ENCODE peak calls at places on chromosomes 3 and 15, in five cellular contexts. X is MM.1S, B is fibroblast of lung, A is astrocyte, U is mammary epithelial cell. V is an unnamed sample.

GRCh38 chr3:157499342-157499963 is 3.8 kb downstream of the VEPH1 start:
- DNase-seq in X (peak; percentile 85), B (no peak), A (peak; percentile 26), U (peak; percentile 62), V (peak; percentile 96)

GRCh38 chr3:188683032-188683491 is 488.7 kb upstream of the TPRG1 start:
- DNase-seq in X (no peak), B (peak; percentile 96), A (peak; percentile 100), U (peak; percentile 43), V (peak; percentile 39)

GRCh38 chr3:172387728-172388127 is 60.5 kb downstream of the GHSR start:
- DNase-seq in X (no peak), B (no peak), A (no peak), U (no peak), V (no peak)

GRCh38 chr3:4835616-4836043 is 143.6 kb upstream of the BHLHE40 start:
- DNase-seq in X (no peak), B (no peak), A (peak; percentile 42), U (peak; percentile 45), V (no peak)

GRCh38 chr3:158785972-158786371 is 15.9 kb upstream of the MFSD1 start:
- DNase-seq in X (no peak), B (peak; percentile 44), A (no peak), U (no peak), V (no peak)

GRCh38 chr15:76401285-76401684 is 64.7 kb downstream of the ISL2 start:
- DNase-seq in X (no peak), B (peak; percentile 34), A (no peak), U (peak; percentile 11), V (no peak)

GRCh38 chr15:89116404-89116803 is 28.1 kb downstream of the ABHD2 start:
- DNase-seq in X (peak; percentile 84), B (no peak), A (peak; percentile 58), U (no peak), V (no peak)

GRCh38 chr3:12501360-12502020 is 17.2 kb downstream of the TSEN2 start:
- DNase-seq in X (no peak), B (peak; percentile 94), A (peak; percentile 10), U (no peak), V (no peak)

GRCh38 chr3:42717311-42717710 is 14.7 kb upstream of the HHATL start:
- DNase-seq in X (no peak), B (peak; percentile 54), A (no peak), U (no peak), V (no peak)

GRCh38 chr3:18076301-18076700 is 333.9 kb upstream of the TBC1D5 start:
- DNase-seq in X (no peak), B (no peak), A (no peak), U (no peak), V (no peak)

GRCh38 chr15:85750807-85751730 is 43.7 kb downstream of the KLHL25 start:
- DNase-seq in X (no peak), B (peak; percentile 14), A (no peak), U (no peak), V (no peak)

GRCh38 chr3:181712190-181712504 is 422 bp downstream of the SOX2 start:
- DNase-seq in X (no peak), B (no peak), A (no peak), U (no peak), V (no peak)

GRCh38 chr3:181709537-181710279 is 2.0 kb upstream of the SOX2 start:
- DNase-seq in X (peak; percentile 84), B (peak; percentile 62), A (peak; percentile 46), U (peak; percentile 40), V (peak; percentile 86)

GRCh38 chr3:181711325-181712135 is at the start of gene SOX2:
- DNase-seq in X (peak; percentile 98), B (no peak), A (peak; percentile 84), U (peak; percentile 53), V (peak; percentile 71)

GRCh38 chr3:181712505-181713299 is 977 bp downstream of the SOX2 start:
- DNase-seq in X (peak; percentile 81), B (no peak), A (peak; percentile 64), U (peak; percentile 17), V (no peak)

DNA sequence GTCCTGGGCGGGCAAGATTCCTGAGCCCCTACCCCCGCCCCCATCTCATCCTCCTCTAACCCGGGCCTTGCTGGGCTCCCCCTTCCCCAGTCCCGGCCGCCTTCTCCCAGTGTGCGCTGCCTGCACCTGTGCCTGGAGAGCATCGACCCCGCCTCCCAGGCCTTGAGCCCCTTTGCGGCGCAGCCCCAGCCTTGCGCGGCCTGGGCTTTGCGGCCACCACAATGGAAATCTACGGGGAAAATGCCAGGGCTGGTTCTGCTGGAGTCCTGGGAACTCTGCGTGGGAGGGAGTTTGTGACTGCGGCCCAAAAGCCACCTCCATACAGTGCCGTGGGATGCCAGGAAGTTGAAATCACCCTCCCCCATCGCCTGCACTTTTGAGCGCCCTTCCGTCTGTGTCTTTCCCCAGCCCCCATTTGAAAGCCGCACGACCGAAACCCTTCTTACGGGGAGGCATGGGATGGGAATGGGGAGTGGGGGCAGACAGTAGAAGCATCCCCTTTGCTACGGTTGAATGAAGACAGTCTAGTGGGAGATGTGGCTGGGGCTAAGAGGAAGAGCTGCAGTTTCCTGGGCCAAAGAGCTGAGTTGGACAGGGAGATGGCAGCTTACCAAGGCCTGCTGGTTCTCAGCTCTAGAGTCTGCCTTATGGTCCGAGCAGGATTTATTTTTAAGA is 1.0 kb upstream of the SOX2 start:
- DNase-seq in X (peak; percentile 39), B (no peak), A (peak; percentile 52), U (no peak), V (no peak)
- TF ChIP-seq EZH2 in X (no peak), B (peak; percentile 71), A (peak; percentile 15), U (peak; percentile 74), V (no peak)

DNA sequence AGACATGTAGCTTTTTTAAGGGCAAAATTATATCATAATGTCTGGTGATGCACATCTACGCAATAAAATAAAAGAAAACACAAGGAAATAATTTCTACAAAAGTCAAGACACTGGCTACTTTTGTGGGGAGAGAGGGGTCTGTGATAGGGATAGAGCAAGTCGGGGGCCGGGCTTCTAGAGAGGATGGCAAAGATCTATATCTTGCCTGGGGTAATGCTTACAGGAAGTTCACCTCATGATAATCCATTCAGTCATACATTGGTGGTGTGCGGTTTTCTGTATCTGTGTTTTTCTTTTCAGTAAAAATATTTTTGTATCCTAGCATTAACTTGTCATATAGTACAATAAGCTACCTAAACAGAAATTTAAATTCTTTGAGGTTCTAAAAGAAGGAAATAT is 178.8 kb downstream of the ARRDC4 start:
- DNase-seq in X (no peak), B (no peak), A (no peak), U (no peak), V (no peak)
- H2AFZ ChIP-seq in X (no peak overlapping the region), B (no peak overlapping the region), A (no peak overlapping the region), U (no peak overlapping the region), V (peak overlapping the region; percentile 73)

GRCh38 chr15:91099616-91100560 is at the start of gene SV2B:
- DNase-seq in X (peak; percentile 66), B (peak; percentile 45), A (peak; percentile 32), U (peak; percentile 61), V (no peak)
- TF ChIP-seq EZH2 in X (no peak), B (no peak), A (peak; percentile 56), U (peak; percentile 42), V (no peak)

GRCh38 chr3:143455480-143455879 is 335.9 kb downstream of the CHST2 start:
- DNase-seq in X (no peak), B (no peak), A (no peak), U (no peak), V (no peak)

GRCh38 chr3:143445118-143445517 is 325.5 kb downstream of the CHST2 start:
- DNase-seq in X (no peak), B (no peak), A (peak; percentile 29), U (peak; percentile 82), V (no peak)

GRCh38 chr3:143447491-143447890 is 327.9 kb downstream of the CHST2 start:
- DNase-seq in X (no peak), B (no peak), A (no peak), U (no peak), V (no peak)

DNA sequence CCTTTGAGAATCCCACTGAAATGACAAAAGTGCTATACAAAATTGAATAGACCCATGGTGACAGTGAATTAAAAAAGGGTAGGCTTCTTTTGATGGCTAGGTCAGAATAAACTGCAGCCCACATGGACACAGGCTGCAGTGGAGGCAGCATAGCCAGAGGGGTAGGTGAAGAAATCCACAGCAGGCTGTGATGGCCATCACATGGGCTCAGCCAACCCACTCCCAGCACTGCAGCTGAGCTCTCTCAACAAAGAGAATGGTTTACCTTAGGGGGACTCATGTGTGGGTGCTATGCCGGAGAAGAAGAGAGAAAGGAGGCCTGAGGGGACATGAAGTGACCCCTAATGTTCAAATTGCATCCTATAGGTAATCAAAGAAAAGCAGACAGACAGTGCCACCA is 331.1 kb downstream of the CHST2 start:
- DNase-seq in X (no peak), B (no peak), A (no peak), U (no peak), V (no peak)
- H2AFZ ChIP-seq in X (no peak overlapping the region), B (no peak overlapping the region), A (no peak overlapping the region), U (peak overlapping the region; percentile 51), V (no peak overlapping the region)